ENCODE peak calls at places on chromosomes 3 and 15, in nine cellular contexts. One of them, this sample, is unnamed.
A peak's percentile ranks its signal among the peaks of the same experiment; 100 is the strongest.

GRCh38 chr3:161171113-161171512 is 50.0 kb upstream of the NMD3 start:
- DNase-seq in IMR-90: peak; percentile 72
- DNase-seq in stimulated activated naive CD8-positive, alpha-beta T cell treated with anti-CD3 and anti-CD28 coated beads, Interleukin-15, Interleukin-2, amounts not matched to agents 100 U/mL and 50 U/mL, for 24 hours: no peak
- DNase-seq in body of pancreas: peak; percentile 13
- DNase-seq in GM12891: no peak
- DNase-seq in NCI-H1092 treated with DMSO at 0.1 percent for 48 hours: no peak
- DNase-seq in activated CD4-positive, alpha-beta T cell treated with anti-CD3 and anti-CD28 coated beads, Interleukin-2, amount 10 ng/mL, durations not matched to agents 7 days and 5 days: no peak
- DNase-seq in naive thymus-derived CD8-positive, alpha-beta T cell: no peak
- DNase-seq in cardiac fibroblast: peak; percentile 85
- DNase-seq in this sample: no peak

GRCh38 chr3:197809356-197810020 is 18.4 kb downstream of the LRCH3 start:
- DNase-seq in IMR-90: peak; percentile 85
- DNase-seq in GM12891: no peak
- DNase-seq in cardiac fibroblast: peak; percentile 75
- DNase-seq in naive thymus-derived CD8-positive, alpha-beta T cell: no peak
- DNase-seq in stimulated activated naive CD8-positive, alpha-beta T cell treated with anti-CD3 and anti-CD28 coated beads, Interleukin-15, Interleukin-2, amounts not matched to agents 100 U/mL and 50 U/mL, for 24 hours: no peak
- DNase-seq in NCI-H1092 treated with DMSO at 0.1 percent for 48 hours: no peak
- DNase-seq in activated CD4-positive, alpha-beta T cell treated with anti-CD3 and anti-CD28 coated beads, Interleukin-2, amount 10 ng/mL, durations not matched to agents 7 days and 5 days: no peak
- DNase-seq in body of pancreas: no peak
- DNase-seq in this sample: no peak

GRCh38 chr3:35635931-35636683 is 3.2 kb upstream of the ARPP21 start:
- DNase-seq in NCI-H1092 treated with DMSO at 0.1 percent for 48 hours: no peak
- DNase-seq in naive thymus-derived CD8-positive, alpha-beta T cell: no peak
- DNase-seq in GM12891: no peak
- DNase-seq in activated CD4-positive, alpha-beta T cell treated with anti-CD3 and anti-CD28 coated beads, Interleukin-2, amount 10 ng/mL, durations not matched to agents 7 days and 5 days: no peak
- DNase-seq in IMR-90: no peak
- DNase-seq in body of pancreas: no peak
- DNase-seq in cardiac fibroblast: no peak
- DNase-seq in stimulated activated naive CD8-positive, alpha-beta T cell treated with anti-CD3 and anti-CD28 coated beads, Interleukin-15, Interleukin-2, amounts not matched to agents 100 U/mL and 50 U/mL, for 24 hours: no peak
- DNase-seq in this sample: no peak

GRCh38 chr3:120157113-120157512 is 62.9 kb upstream of the GSK3B start:
- DNase-seq in GM12891: no peak
- DNase-seq in naive thymus-derived CD8-positive, alpha-beta T cell: no peak
- DNase-seq in activated CD4-positive, alpha-beta T cell treated with anti-CD3 and anti-CD28 coated beads, Interleukin-2, amount 10 ng/mL, durations not matched to agents 7 days and 5 days: no peak
- DNase-seq in stimulated activated naive CD8-positive, alpha-beta T cell treated with anti-CD3 and anti-CD28 coated beads, Interleukin-15, Interleukin-2, amounts not matched to agents 100 U/mL and 50 U/mL, for 24 hours: no peak
- DNase-seq in body of pancreas: no peak
- DNase-seq in cardiac fibroblast: no peak
- DNase-seq in IMR-90: no peak
- DNase-seq in NCI-H1092 treated with DMSO at 0.1 percent for 48 hours: no peak
- DNase-seq in this sample: no peak

GRCh38 chr3:87855626-87856025 is 203.2 kb downstream of the CGGBP1 start:
- DNase-seq in IMR-90: no peak
- DNase-seq in activated CD4-positive, alpha-beta T cell treated with anti-CD3 and anti-CD28 coated beads, Interleukin-2, amount 10 ng/mL, durations not matched to agents 7 days and 5 days: no peak
- DNase-seq in stimulated activated naive CD8-positive, alpha-beta T cell treated with anti-CD3 and anti-CD28 coated beads, Interleukin-15, Interleukin-2, amounts not matched to agents 100 U/mL and 50 U/mL, for 24 hours: no peak
- DNase-seq in NCI-H1092 treated with DMSO at 0.1 percent for 48 hours: no peak
- DNase-seq in body of pancreas: no peak
- DNase-seq in naive thymus-derived CD8-positive, alpha-beta T cell: no peak
- DNase-seq in GM12891: no peak
- DNase-seq in cardiac fibroblast: no peak
- DNase-seq in this sample: no peak

GRCh38 chr15:90640862-90641261 is 76.3 kb upstream of the BLM start:
- DNase-seq in NCI-H1092 treated with DMSO at 0.1 percent for 48 hours: no peak
- DNase-seq in cardiac fibroblast: no peak
- DNase-seq in GM12891: no peak
- DNase-seq in naive thymus-derived CD8-positive, alpha-beta T cell: no peak
- DNase-seq in IMR-90: no peak
- DNase-seq in stimulated activated naive CD8-positive, alpha-beta T cell treated with anti-CD3 and anti-CD28 coated beads, Interleukin-15, Interleukin-2, amounts not matched to agents 100 U/mL and 50 U/mL, for 24 hours: no peak
- DNase-seq in activated CD4-positive, alpha-beta T cell treated with anti-CD3 and anti-CD28 coated beads, Interleukin-2, amount 10 ng/mL, durations not matched to agents 7 days and 5 days: no peak
- DNase-seq in body of pancreas: no peak
- DNase-seq in this sample: no peak

GRCh38 chr3:183937601-183938286 is 53.1 kb upstream of the PARL start:
- DNase-seq in NCI-H1092 treated with DMSO at 0.1 percent for 48 hours: no peak
- DNase-seq in naive thymus-derived CD8-positive, alpha-beta T cell: no peak
- DNase-seq in cardiac fibroblast: no peak
- DNase-seq in IMR-90: no peak
- DNase-seq in stimulated activated naive CD8-positive, alpha-beta T cell treated with anti-CD3 and anti-CD28 coated beads, Interleukin-15, Interleukin-2, amounts not matched to agents 100 U/mL and 50 U/mL, for 24 hours: no peak
- DNase-seq in activated CD4-positive, alpha-beta T cell treated with anti-CD3 and anti-CD28 coated beads, Interleukin-2, amount 10 ng/mL, durations not matched to agents 7 days and 5 days: no peak
- DNase-seq in body of pancreas: no peak
- DNase-seq in GM12891: no peak
- DNase-seq in this sample: no peak

GRCh38 chr3:131007782-131008181 is 18.8 kb downstream of the ASTE1 start:
- DNase-seq in NCI-H1092 treated with DMSO at 0.1 percent for 48 hours: no peak
- DNase-seq in GM12891: no peak
- DNase-seq in IMR-90: peak; percentile 28
- DNase-seq in stimulated activated naive CD8-positive, alpha-beta T cell treated with anti-CD3 and anti-CD28 coated beads, Interleukin-15, Interleukin-2, amounts not matched to agents 100 U/mL and 50 U/mL, for 24 hours: no peak
- DNase-seq in activated CD4-positive, alpha-beta T cell treated with anti-CD3 and anti-CD28 coated beads, Interleukin-2, amount 10 ng/mL, durations not matched to agents 7 days and 5 days: no peak
- DNase-seq in cardiac fibroblast: no peak
- DNase-seq in naive thymus-derived CD8-positive, alpha-beta T cell: no peak
- DNase-seq in body of pancreas: no peak
- DNase-seq in this sample: no peak

GRCh38 chr3:33438284-33438668 is 1.9 kb downstream of the UBP1 start:
- DNase-seq in activated CD4-positive, alpha-beta T cell treated with anti-CD3 and anti-CD28 coated beads, Interleukin-2, amount 10 ng/mL, durations not matched to agents 7 days and 5 days: peak; percentile 10
- DNase-seq in cardiac fibroblast: peak; percentile 51
- DNase-seq in NCI-H1092 treated with DMSO at 0.1 percent for 48 hours: no peak
- DNase-seq in body of pancreas: peak; percentile 47
- DNase-seq in stimulated activated naive CD8-positive, alpha-beta T cell treated with anti-CD3 and anti-CD28 coated beads, Interleukin-15, Interleukin-2, amounts not matched to agents 100 U/mL and 50 U/mL, for 24 hours: no peak
- DNase-seq in IMR-90: peak; percentile 66
- DNase-seq in GM12891: no peak
- DNase-seq in naive thymus-derived CD8-positive, alpha-beta T cell: no peak
- DNase-seq in this sample: no peak